ENCODE peak calls at places on chromosomes 3 and 15, in four cellular contexts. V is left ventricle myocardium inferior, G is GM23338, K is heart right ventricle. A is an unnamed sample.

GRCh38 chr15:68354923-68355322 is 77.0 kb downstream of the ITGA11 start:
- DNase-seq in V (no peak), G (no peak), K (no peak), A (peak; percentile 78)

GRCh38 chr3:49512791-49513355 is 41.4 kb upstream of the BSN start:
- DNase-seq in V (no peak), G (no peak), K (no peak), A (no peak)

GRCh38 chr15:57025264-57025939 is 107.0 kb downstream of the TCF12 start:
- DNase-seq in V (no peak), G (no peak), K (no peak), A (no peak)

GRCh38 chr3:31166249-31166885 is 271.9 kb upstream of the GADL1 start:
- DNase-seq in V (no peak), G (peak; percentile 14), K (no peak), A (no peak)

GRCh38 chr3:69433016-69433937 is 47.4 kb upstream of the FRMD4B start:
- DNase-seq in V (no peak), G (no peak), K (no peak), A (no peak)

GRCh38 chr15:79452244-79453051 is 20.3 kb downstream of the MINAR1 start:
- DNase-seq in V (no peak), G (no peak), K (no peak), A (no peak)

GRCh38 chr3:133674290-133674912 is 12.7 kb upstream of the TOPBP1 start:
- DNase-seq in V (no peak), G (peak; percentile 54), K (no peak), A (no peak)

GRCh38 chr15:42736178-42736792 is 643 bp downstream of the CDAN1 start:
- DNase-seq in V (no peak), G (peak; percentile 43), K (peak; percentile 50), A (no peak)

GRCh38 chr15:45431502-45431901 is 53.2 kb upstream of the GATM start:
- DNase-seq in V (no peak), G (no peak), K (no peak), A (no peak)

GRCh38 chr3:187914231-187914630 is 169.0 kb upstream of the BCL6 start:
- DNase-seq in V (no peak), G (no peak), K (no peak), A (no peak)

GRCh38 chr3:19264424-19264823 is 116.1 kb downstream of the KCNH8 start:
- DNase-seq in V (no peak), G (no peak), K (no peak), A (no peak)

GRCh38 chr3:187610926-187611545 is 59.2 kb downstream of the SST start:
- DNase-seq in V (no peak), G (no peak), K (no peak), A (no peak)

GRCh38 chr3:169699536-169700050 is 36.1 kb upstream of the MECOM start:
- DNase-seq in V (peak; percentile 84), G (no peak), K (peak; percentile 65), A (no peak)

GRCh38 chr3:45819543-45819942 is 22.4 kb downstream of the LZTFL1 start:
- DNase-seq in V (no peak), G (no peak), K (no peak), A (no peak)

GRCh38 chr15:70355275-70355795 is 257.6 kb upstream of the TLE3 start:
- DNase-seq in V (no peak), G (no peak), K (no peak), A (no peak)

GRCh38 chr3:53493997-53494791 is at the start of gene CACNA1D:
- DNase-seq in V (no peak), G (peak; percentile 97), K (no peak), A (no peak)

GRCh38 chr3:45596290-45596791 is 1.8 kb downstream of the LIMD1 start:
- DNase-seq in V (no peak), G (no peak), K (no peak), A (no peak)

GRCh38 chr15:66252411-66253295 is 897 bp downstream of the MEGF11 start:
- DNase-seq in V (peak; percentile 48), G (peak; percentile 78), K (peak; percentile 53), A (peak; percentile 58)

GRCh38 chr3:4812509-4812908 is 166.7 kb upstream of the BHLHE40 start:
- DNase-seq in V (no peak), G (no peak), K (no peak), A (no peak)

GRCh38 chr3:41581700-41582099 is 380.2 kb downstream of the ULK4 start:
- DNase-seq in V (no peak), G (no peak), K (no peak), A (no peak)

GRCh38 chr3:135967867-135968266 is 2.3 kb downstream of the PPP2R3A start:
- DNase-seq in V (no peak), G (no peak), K (no peak), A (no peak)

GRCh38 chr3:69411331-69411730 is 25.4 kb upstream of the FRMD4B start:
- DNase-seq in V (no peak), G (no peak), K (no peak), A (no peak)

GRCh38 chr15:43260011-43260615 is 6.6 kb downstream of the TGM5 start:
- DNase-seq in V (no peak), G (no peak), K (no peak), A (no peak)

GRCh38 chr3:105417538-105418289 is 51.0 kb downstream of the ALCAM start:
- DNase-seq in V (no peak), G (no peak), K (no peak), A (no peak)

GRCh38 chr3:89740029-89740880 is 632.8 kb downstream of the EPHA3 start:
- DNase-seq in V (no peak), G (no peak), K (no peak), A (peak; percentile 84)

GRCh38 chr3:32733631-32734229 is 48.7 kb downstream of the CNOT10 start:
- DNase-seq in V (no peak), G (peak; percentile 35), K (no peak), A (peak; percentile 38)

GRCh38 chr3:14303336-14304100 is 98.9 kb upstream of the SLC6A6 start:
- DNase-seq in V (no peak), G (no peak), K (no peak), A (no peak)

GRCh38 chr3:54733615-54734014 is 194.2 kb downstream of the LRTM1 start:
- DNase-seq in V (no peak), G (no peak), K (no peak), A (no peak)

GRCh38 chr3:71684752-71685151 is 40.5 kb downstream of the EIF4E3 start:
- DNase-seq in V (no peak), G (no peak), K (no peak), A (peak; percentile 75)

GRCh38 chr3:158159714-158160113 is 49.8 kb downstream of the RSRC1 start:
- DNase-seq in V (no peak), G (no peak), K (no peak), A (no peak)

GRCh38 chr3:34015204-34016142 is 217.0 kb downstream of the PDCD6IP start:
- DNase-seq in V (no peak), G (peak; percentile 79), K (no peak), A (no peak)

GRCh38 chr15:65757256-65757655 is 34.8 kb downstream of the DENND4A start:
- DNase-seq in V (no peak), G (no peak), K (no peak), A (no peak)

GRCh38 chr15:50354838-50355611 is at the start of gene GABPB1:
- DNase-seq in V (peak; percentile 87), G (peak; percentile 91), K (peak; percentile 86), A (peak; percentile 89)

GRCh38 chr15:50353999-50354837 is 780 bp downstream of the GABPB1 start:
- DNase-seq in V (peak; percentile 22), G (peak; percentile 55), K (peak; percentile 42), A (peak; percentile 84)

GRCh38 chr15:50353251-50353998 is 1.6 kb downstream of the GABPB1 start:
- DNase-seq in V (no peak), G (no peak), K (no peak), A (no peak)

GRCh38 chr15:50355612-50355905 is 561 bp upstream of the GABPB1 start:
- DNase-seq in V (no peak), G (no peak), K (no peak), A (no peak)

DNA sequence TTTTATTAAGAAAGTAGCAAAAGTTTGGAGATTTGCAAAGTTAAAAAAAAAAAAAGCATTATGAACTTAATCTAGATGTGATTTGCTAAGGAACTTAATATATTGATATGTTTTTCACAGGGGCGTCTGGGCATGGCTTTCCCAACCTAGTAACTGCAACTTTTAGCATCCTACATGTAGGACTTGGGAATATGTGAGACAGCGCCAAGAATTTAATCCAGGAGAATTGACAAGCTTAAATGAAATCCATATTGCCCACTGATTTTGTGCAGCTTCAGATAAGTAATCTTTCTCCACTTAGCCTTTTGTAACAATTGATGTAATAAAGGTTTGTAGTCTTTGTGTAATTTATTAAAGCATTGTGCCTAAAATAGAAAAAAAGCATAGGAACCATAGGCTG is 982 bp upstream of the GABPB1 start:
- DNase-seq in V (no peak), G (no peak), K (no peak), A (no peak)
- H3K36me3 ChIP-seq in V (peaks cover 11% of the 10 kb centered on the region), G (peaks cover 12% of the 10 kb centered on the region), K (peaks cover 7% of the 10 kb centered on the region), A (peaks cover 56% of the 10 kb centered on the region)

GRCh38 chr15:88604381-88604951 is 16.7 kb upstream of the AEN start:
- DNase-seq in V (no peak), G (peak; percentile 63), K (no peak), A (no peak)

GRCh38 chr15:88608607-88609181 is 12.4 kb upstream of the AEN start:
- DNase-seq in V (no peak), G (no peak), K (no peak), A (no peak)

GRCh38 chr15:88605507-88606436 is 15.4 kb upstream of the AEN start:
- DNase-seq in V (peak; percentile 50), G (peak; percentile 90), K (peak; percentile 48), A (no peak)

GRCh38 chr15:88604972-88605506 is 16.1 kb upstream of the AEN start:
- DNase-seq in V (no peak), G (peak; percentile 52), K (no peak), A (no peak)

DNA sequence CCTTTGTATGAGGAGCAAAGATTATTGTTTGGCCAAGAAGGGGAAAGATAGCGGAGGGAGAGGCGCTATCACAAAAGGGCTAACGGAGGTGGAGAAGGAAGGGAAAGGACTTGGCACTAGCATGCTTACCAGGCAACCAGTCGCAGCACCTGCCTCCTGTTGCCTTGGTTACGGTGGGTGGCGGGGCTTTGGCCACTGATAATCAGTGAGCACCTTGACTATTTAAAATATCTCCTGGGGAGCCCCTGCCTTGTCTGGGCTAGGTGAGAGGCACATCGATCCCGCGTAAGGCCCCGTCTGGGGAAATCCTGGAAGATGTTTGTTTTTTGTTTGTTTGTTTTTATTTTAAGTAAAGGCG is 14.7 kb upstream of the AEN start:
- DNase-seq in V (no peak), G (peak; percentile 71), K (no peak), A (no peak)
- H3K27me3 ChIP-seq in V (peaks cover 72% of the 10 kb centered on the region), G (peaks cover 74% of the 10 kb centered on the region), K (peaks cover 20% of the 10 kb centered on the region), A (peaks cover 53% of the 10 kb centered on the region)

GRCh38 chr3:95389725-95390313 is 1327.0 kb downstream of the NSUN3 start:
- DNase-seq in V (no peak), G (no peak), K (no peak), A (no peak)

GRCh38 chr3:95387242-95388021 is 1324.6 kb downstream of the NSUN3 start:
- DNase-seq in V (no peak), G (no peak), K (no peak), A (no peak)
- H3K4me3 ChIP-seq in V (no peak overlapping the region), G (no peak overlapping the region), K (no peak overlapping the region), A (no peak overlapping the region)

GRCh38 chr3:47503033-47503432 is 10.5 kb downstream of the ELP6 start:
- DNase-seq in V (no peak), G (no peak), K (no peak), A (no peak)

GRCh38 chr3:47504113-47504512 is 9.4 kb downstream of the ELP6 start:
- DNase-seq in V (no peak), G (no peak), K (no peak), A (no peak)
- H3K36me3 ChIP-seq in V (peaks cover 79% of the 10 kb centered on the region), G (peaks cover 27% of the 10 kb centered on the region), K (peaks cover 86% of the 10 kb centered on the region), A (peaks cover 48% of the 10 kb centered on the region)

GRCh38 chr3:122743581-122744120 is 50.0 kb downstream of the HSPBAP1 start:
- DNase-seq in V (no peak), G (no peak), K (no peak), A (no peak)
- H3K27me3 ChIP-seq in V (no peaks in the 10 kb centered on the region), G (no peaks in the 10 kb centered on the region), K (no peaks in the 10 kb centered on the region), A (no peaks in the 10 kb centered on the region)

A was measured in SJSA1.